ENCODE peak calls at places on chromosomes 11 and 22, in five cellular contexts. Z is tibial nerve, S is transverse colon, B is IMR-90, L is body of pancreas. A is an unnamed sample.

GRCh38 chr22:23856721-23857605 is 712 bp upstream of the SLC2A11 start:
- DNase-seq in Z (no peak), S (peak; percentile 60), B (peak; percentile 46), L (peak; percentile 57), A (peak; percentile 72)

GRCh38 chr11:78022397-78023396 is at the start of gene KCTD14:
- DNase-seq in Z (peak; percentile 11), S (peak; percentile 69), B (no peak), L (peak; percentile 87), A (peak; percentile 19)

GRCh38 chr22:50625568-50626313 is 2.2 kb downstream of the ARSA start:
- DNase-seq in Z (no peak), S (no peak), B (no peak), L (no peak), A (no peak)

GRCh38 chr11:6900327-6900999 is 8.2 kb upstream of the OR2D2 start:
- DNase-seq in Z (no peak), S (no peak), B (peak; percentile 8), L (no peak), A (no peak)

GRCh38 chr11:65540290-65541092 is 15.6 kb downstream of the SCYL1 start:
- DNase-seq in Z (peak; percentile 92), S (peak; percentile 97), B (peak; percentile 82), L (peak; percentile 95), A (peak; percentile 89)

GRCh38 chr11:85590848-85591483 is 36.2 kb downstream of the DLG2 start:
- DNase-seq in Z (no peak), S (no peak), B (peak; percentile 36), L (no peak), A (no peak)

GRCh38 chr22:39349506-39349966 is 255 bp upstream of the SYNGR1 start:
- DNase-seq in Z (no peak), S (peak; percentile 27), B (no peak), L (peak; percentile 41), A (peak; percentile 78)

GRCh38 chr22:46070722-46071450 is 79.4 kb upstream of the PPARA start:
- DNase-seq in Z (no peak), S (peak; percentile 68), B (peak; percentile 54), L (peak; percentile 62), A (no peak)

GRCh38 chr11:121113611-121114010 is 12.6 kb downstream of the TECTA start:
- DNase-seq in Z (no peak), S (no peak), B (no peak), L (no peak), A (no peak)

GRCh38 chr11:26649884-26650283 is 72.0 kb downstream of the SLC5A12 start:
- DNase-seq in Z (peak; percentile 69), S (peak; percentile 61), B (peak; percentile 53), L (peak; percentile 71), A (no peak)

GRCh38 chr11:90229791-90230190 is 6.9 kb upstream of the CHORDC1 start:
- DNase-seq in Z (no peak), S (no peak), B (peak; percentile 23), L (no peak), A (no peak)

GRCh38 chr11:83403990-83404389 is 117.8 kb upstream of the CCDC90B start:
- DNase-seq in Z (no peak), S (no peak), B (no peak), L (no peak), A (no peak)

GRCh38 chr11:95089620-95090542 is at the start of gene ENDOD1:
- DNase-seq in Z (peak; percentile 63), S (peak; percentile 88), B (peak; percentile 74), L (peak; percentile 81), A (peak; percentile 89)
- TF ChIP-seq POLR2A in Z (peak; percentile 91), S (peak; percentile 22), B (no peak), L (peak; percentile 71), A (peak; percentile 50)

DNA sequence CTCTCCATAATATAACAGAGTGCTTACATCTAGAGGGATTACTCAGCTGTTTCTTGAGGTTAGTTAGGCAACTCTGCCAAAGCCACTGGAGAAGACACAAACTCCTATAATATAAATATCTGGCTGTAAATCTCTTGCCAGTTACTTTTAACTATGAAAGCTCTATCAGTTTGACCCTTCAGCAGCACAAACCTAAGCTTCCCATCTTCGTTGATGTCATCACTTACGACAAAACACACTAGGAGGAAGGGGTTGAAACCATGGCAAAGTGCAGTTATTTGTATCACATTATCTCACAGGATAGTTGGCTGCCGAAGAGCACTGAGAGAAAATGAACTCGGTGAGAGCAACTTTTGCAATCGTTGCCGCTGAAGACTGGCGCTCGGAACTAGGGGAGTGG is 922.1 kb downstream of the OPCML start:
- DNase-seq in Z (no peak), S (no peak), B (peak; percentile 85), L (no peak), A (no peak)
- H3K4me3 ChIP-seq in Z (no peak overlapping the region), S (no peak overlapping the region), B (peak overlapping the region; percentile 3), L (no peak overlapping the region), A (no peak overlapping the region)

GRCh38 chr11:3840289-3840869 is 380 bp downstream of the RHOG start:
- DNase-seq in Z (peak; percentile 38), S (peak; percentile 27), B (no peak), L (no peak), A (peak; percentile 42)

GRCh38 chr11:3838504-3838903 is 2.3 kb downstream of the RHOG start:
- DNase-seq in Z (no peak), S (no peak), B (no peak), L (no peak), A (no peak)

GRCh38 chr11:3837793-3838192 is 3.0 kb downstream of the RHOG start:
- DNase-seq in Z (peak; percentile 50), S (peak; percentile 54), B (no peak), L (no peak), A (no peak)

GRCh38 chr11:3841426-3842304 is 906 bp upstream of the RHOG start:
- DNase-seq in Z (peak; percentile 80), S (peak; percentile 91), B (peak; percentile 82), L (peak; percentile 82), A (peak; percentile 77)

DNA sequence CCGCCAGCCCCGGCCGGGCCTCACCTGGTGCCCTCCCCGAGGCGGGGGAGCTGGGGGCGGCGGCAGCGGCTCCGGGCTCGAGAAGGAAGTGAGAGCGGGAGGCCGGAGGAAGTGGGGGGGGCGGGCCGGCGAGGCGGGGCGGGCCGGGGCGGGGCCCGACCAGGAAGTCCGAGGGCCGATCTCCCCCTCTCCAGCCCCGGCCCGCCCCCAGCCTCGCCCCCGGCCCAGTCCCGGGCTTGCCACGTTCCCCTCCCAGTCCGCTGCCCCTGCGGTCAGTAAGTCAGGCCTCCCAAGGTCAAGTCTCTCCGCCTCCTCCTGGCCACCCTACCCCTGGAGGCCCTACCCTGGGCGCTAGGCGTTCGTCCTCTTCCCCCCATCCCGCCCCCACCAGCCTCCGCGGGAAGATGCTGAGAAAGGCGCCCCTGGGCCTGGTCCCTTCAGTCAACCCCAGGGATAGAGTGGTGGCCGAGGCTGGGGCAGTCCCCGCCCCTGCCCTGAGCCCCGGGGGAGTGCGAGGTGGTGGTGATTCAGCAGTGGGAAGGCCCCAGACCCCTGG is at the start of gene RHOG:
- DNase-seq in Z (peak; percentile 72), S (peak; percentile 88), B (peak; percentile 76), L (peak; percentile 77), A (peak; percentile 88)
- TF ChIP-seq POLR2A in Z (no peak), S (no peak), B (no peak), L (peak; percentile 39), A (no peak)

GRCh38 chr11:45702511-45702910 is 37.1 kb upstream of the CHST1 start:
- DNase-seq in Z (no peak), S (no peak), B (no peak), L (no peak), A (no peak)

GRCh38 chr11:45704635-45705034 is 39.2 kb upstream of the CHST1 start:
- DNase-seq in Z (no peak), S (no peak), B (no peak), L (no peak), A (no peak)

GRCh38 chr11:45704133-45704532 is 38.7 kb upstream of the CHST1 start:
- DNase-seq in Z (no peak), S (no peak), B (no peak), L (no peak), A (no peak)

GRCh38 chr11:45698777-45699497 is 33.5 kb upstream of the CHST1 start:
- DNase-seq in Z (no peak), S (no peak), B (no peak), L (no peak), A (no peak)
- H3K4me3 ChIP-seq in Z (no peak overlapping the region), S (no peak overlapping the region), B (no peak overlapping the region), L (no peak overlapping the region), A (no peak overlapping the region)

GRCh38 chr22:30486118-30486517 is 14.3 kb upstream of the SEC14L3 start:
- DNase-seq in Z (no peak), S (no peak), B (no peak), L (no peak), A (no peak)

GRCh38 chr22:30488121-30488520 is 16.3 kb upstream of the SEC14L3 start:
- DNase-seq in Z (no peak), S (no peak), B (no peak), L (no peak), A (no peak)

GRCh38 chr22:30486661-30487115 is 14.9 kb upstream of the SEC14L3 start:
- DNase-seq in Z (no peak), S (no peak), B (no peak), L (peak; percentile 80), A (no peak)

GRCh38 chr22:30483169-30483568 is 11.4 kb upstream of the SEC14L3 start:
- DNase-seq in Z (no peak), S (no peak), B (no peak), L (no peak), A (no peak)

DNA sequence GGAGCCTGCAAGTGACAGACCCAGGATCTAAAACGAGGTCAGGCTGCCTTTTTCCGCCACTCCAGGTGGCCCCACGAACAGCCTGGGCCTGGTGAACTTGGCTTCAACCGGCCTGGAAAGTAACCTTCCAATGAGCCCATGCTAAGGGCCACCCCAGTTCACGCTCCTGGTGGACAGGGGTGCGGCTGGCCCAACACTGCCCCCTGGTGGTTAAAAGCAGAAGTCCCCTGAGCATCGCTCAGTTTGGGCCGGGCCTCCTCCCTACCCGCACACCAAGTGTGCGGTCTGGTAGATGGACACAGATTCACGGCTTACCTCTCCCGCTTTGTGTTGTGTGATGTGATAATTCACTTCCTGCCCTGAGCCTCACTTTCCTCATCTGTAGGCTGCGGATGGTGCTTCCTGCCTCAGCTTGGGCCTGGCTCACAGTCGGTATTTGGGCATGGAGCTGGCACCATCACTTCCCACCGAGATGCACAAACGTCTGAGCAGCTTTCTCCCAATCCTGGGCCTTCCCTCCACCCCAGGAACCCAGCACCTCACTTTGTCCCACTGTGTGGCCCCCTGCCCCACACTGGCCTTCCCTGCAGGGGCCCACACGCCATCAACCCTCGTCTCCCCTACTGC is 13.7 kb upstream of the SEC14L3 start:
- DNase-seq in Z (peak; percentile 30), S (peak; percentile 72), B (peak; percentile 33), L (peak; percentile 61), A (peak; percentile 63)
- TF ChIP-seq POLR2A in Z (no peak), S (no peak), B (no peak), L (no peak), A (no peak)

DNA sequence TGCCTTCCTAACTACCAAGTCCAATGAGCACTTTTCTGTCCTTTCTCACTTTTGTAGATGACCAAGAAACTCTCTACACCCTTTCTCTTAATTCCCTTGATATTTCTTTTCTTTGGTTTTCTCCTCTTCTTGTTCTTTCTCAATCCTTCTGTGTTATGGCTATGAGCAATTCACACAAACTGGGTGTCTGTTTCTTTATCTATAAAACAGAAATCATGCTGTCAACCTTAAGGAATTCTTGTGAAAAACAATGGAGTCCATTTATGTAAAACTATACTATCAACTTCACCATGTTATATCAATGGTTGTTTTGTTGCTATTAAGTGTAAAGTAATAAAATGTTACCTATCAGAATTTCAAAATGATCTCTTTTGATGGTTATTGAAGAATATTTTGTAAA is 7.2 kb downstream of the MTNR1B start:
- DNase-seq in Z (no peak), S (no peak), B (no peak), L (no peak), A (no peak)
- H3K4me3 ChIP-seq in Z (no peak overlapping the region), S (no peak overlapping the region), B (no peak overlapping the region), L (no peak overlapping the region), A (no peak overlapping the region)